ENCODE peak calls at places on chromosomes 4 and X, in four cellular contexts. One of them, this sample, is unnamed.

GRCh38 chr4:13907255-13907751 is 279.8 kb upstream of the BOD1L1 start:
- DNase-seq in NCI-H2171 treated with DMSO at 0.1 percent for 48 hours: no peak
- DNase-seq in LoVo: peak
- DNase-seq in upper lobe of left lung: no peak
- DNase-seq in this sample: peak

GRCh38 chrX:70293621-70294020 is 3.7 kb downstream of the KIF4A start:
- DNase-seq in NCI-H2171 treated with DMSO at 0.1 percent for 48 hours: no peak
- DNase-seq in upper lobe of left lung: no peak
- DNase-seq in LoVo: no peak
- DNase-seq in this sample: no peak

GRCh38 chrX:42832764-42833549 is 55.0 kb upstream of the PPP1R2C start:
- DNase-seq in LoVo: no peak
- DNase-seq in upper lobe of left lung: no peak
- DNase-seq in NCI-H2171 treated with DMSO at 0.1 percent for 48 hours: no peak
- DNase-seq in this sample: peak

GRCh38 chr4:158170691-158171455 is 2.0 kb downstream of the GASK1B start:
- DNase-seq in upper lobe of left lung: peak
- DNase-seq in LoVo: no peak
- DNase-seq in NCI-H2171 treated with DMSO at 0.1 percent for 48 hours: no peak
- DNase-seq in this sample: peak

GRCh38 chrX:153933751-153934472 is 925 bp downstream of the NAA10 start:
- DNase-seq in upper lobe of left lung: no peak
- DNase-seq in NCI-H2171 treated with DMSO at 0.1 percent for 48 hours: no peak
- DNase-seq in LoVo: no peak
- DNase-seq in this sample: no peak

GRCh38 chrX:49155243-49155899 is 7.2 kb upstream of the MAGIX start:
- DNase-seq in upper lobe of left lung: peak
- DNase-seq in LoVo: peak
- DNase-seq in NCI-H2171 treated with DMSO at 0.1 percent for 48 hours: peak
- DNase-seq in this sample: peak

GRCh38 chr4:123477804-123478209 is 81.2 kb downstream of the SPRY1 start:
- DNase-seq in upper lobe of left lung: peak
- DNase-seq in LoVo: no peak
- DNase-seq in NCI-H2171 treated with DMSO at 0.1 percent for 48 hours: no peak
- DNase-seq in this sample: no peak

GRCh38 chr4:90586799-90587198 is 459.6 kb downstream of the CCSER1 start:
- DNase-seq in upper lobe of left lung: no peak
- DNase-seq in NCI-H2171 treated with DMSO at 0.1 percent for 48 hours: no peak
- DNase-seq in LoVo: no peak
- DNase-seq in this sample: no peak

GRCh38 chrX:16739574-16739973 is 20.2 kb downstream of the SYAP1 start:
- DNase-seq in upper lobe of left lung: peak
- DNase-seq in NCI-H2171 treated with DMSO at 0.1 percent for 48 hours: no peak
- DNase-seq in LoVo: no peak
- DNase-seq in this sample: no peak

GRCh38 chrX:133794151-133794550 is 191.2 kb downstream of the GPC3 start:
- DNase-seq in upper lobe of left lung: no peak
- DNase-seq in NCI-H2171 treated with DMSO at 0.1 percent for 48 hours: no peak
- DNase-seq in LoVo: no peak
- DNase-seq in this sample: peak

GRCh38 chr4:84677093-84677492 is 94.2 kb downstream of the CDS1 start:
- DNase-seq in NCI-H2171 treated with DMSO at 0.1 percent for 48 hours: no peak
- DNase-seq in upper lobe of left lung: no peak
- DNase-seq in LoVo: no peak
- DNase-seq in this sample: no peak

GRCh38 chrX:48911407-48912182 is at the start of gene SLC35A2:
- DNase-seq in LoVo: peak
- DNase-seq in NCI-H2171 treated with DMSO at 0.1 percent for 48 hours: peak
- DNase-seq in upper lobe of left lung: peak
- DNase-seq in this sample: peak

GRCh38 chr4:184476660-184477059 is 2.3 kb upstream of the IRF2 start:
- DNase-seq in NCI-H2171 treated with DMSO at 0.1 percent for 48 hours: no peak
- DNase-seq in LoVo: no peak
- DNase-seq in upper lobe of left lung: no peak
- DNase-seq in this sample: no peak

GRCh38 chrX:74578137-74578536 is 36.3 kb downstream of the RLIM start:
- DNase-seq in upper lobe of left lung: no peak
- DNase-seq in LoVo: no peak
- DNase-seq in NCI-H2171 treated with DMSO at 0.1 percent for 48 hours: no peak
- DNase-seq in this sample: no peak

GRCh38 chrX:154748712-154749339 is 2.1 kb downstream of the GAB3 start:
- DNase-seq in NCI-H2171 treated with DMSO at 0.1 percent for 48 hours: peak
- DNase-seq in LoVo: peak
- DNase-seq in upper lobe of left lung: peak
- DNase-seq in this sample: peak

This sample was measured in hepatocyte.